ENCODE peak calls at places on chromosome 2, in four cellular contexts. X, E, Y and M are unnamed samples.

GRCh38 chr2:6452702-6453481 is 412.8 kb downstream of the CMPK2 start:
- DNase-seq in E (no peak), Y (peak), X (no peak), M (no peak)

GRCh38 chr2:42125887-42126594 is 43.1 kb upstream of the EML4 start:
- DNase-seq in E (no peak), X (no peak), Y (peak), M (no peak)

GRCh38 chr2:63465633-63466032 is 122.6 kb downstream of the WDPCP start:
- DNase-seq in Y (no peak), E (no peak), X (no peak), M (no peak)

GRCh38 chr2:216663846-216664245 is 30.6 kb downstream of the IGFBP2 start:
- DNase-seq in Y (no peak), X (no peak), E (no peak), M (no peak)

GRCh38 chr2:19235308-19235707 is 123.1 kb downstream of the OSR1 start:
- DNase-seq in E (no peak), X (no peak), Y (no peak), M (no peak)

GRCh38 chr2:121343191-121343590 is 58.2 kb upstream of the TFCP2L1 start:
- DNase-seq in E (no peak), X (no peak), Y (no peak), M (no peak)

GRCh38 chr2:151619337-151619989 is 114.8 kb downstream of the NEB start:
- DNase-seq in Y (peak), E (no peak), X (peak), M (no peak)

GRCh38 chr2:99757715-99758114 is 267.9 kb upstream of the REV1 start:
- DNase-seq in E (no peak), X (no peak), Y (no peak), M (no peak)

GRCh38 chr2:39568561-39569006 is 97.1 kb upstream of the TMEM178A start:
- DNase-seq in E (no peak), Y (peak), X (no peak), M (no peak)